ENCODE peak calls at places on chromosomes 13 and 19, in eight cellular contexts. I is pancreas, H is uterus, A is psoas muscle, V is left lung, X is progenitor cell of endocrine pancreas, O is fibroblast of lung, F is AG04449. S is an unnamed sample.

GRCh38 chr13:47454986-47455385 is 546.1 kb downstream of the SUCLA2 start:
- DNase-seq in I (no peak), H (no peak), A (no peak), V (no peak), X (no peak), O (peak), F (no peak), S (no peak)

GRCh38 chr13:99316657-99317244 is 9.6 kb upstream of the GPR183 start:
- DNase-seq in I (peak), H (no peak), A (no peak), V (no peak), X (no peak), O (peak), F (no peak), S (no peak)

GRCh38 chr13:113846639-113847318 is 17.1 kb downstream of the GAS6 start:
- DNase-seq in I (no peak), H (peak), A (peak), V (peak), X (no peak), O (no peak), F (no peak), S (peak)

GRCh38 chr19:28142258-28142657 is 1070.7 kb downstream of the UQCRFS1 start:
- DNase-seq in I (no peak), H (no peak), A (no peak), V (no peak), X (no peak), O (no peak), F (no peak), S (no peak)

GRCh38 chr19:1624458-1624857 is 19.2 kb upstream of the UQCR11 start:
- DNase-seq in I (no peak), H (no peak), A (peak), V (no peak), X (peak), O (peak), F (no peak), S (peak)

GRCh38 chr19:33705090-33705847 is 83.5 kb downstream of the CHST8 start:
- DNase-seq in I (no peak), H (no peak), A (no peak), V (no peak), X (no peak), O (no peak), F (no peak), S (no peak)

GRCh38 chr19:57587529-57587928 is 3.6 kb downstream of the ZIK1 start:
- DNase-seq in I (no peak), H (no peak), A (no peak), V (no peak), X (no peak), O (peak), F (peak), S (no peak)

GRCh38 chr13:59391696-59392095 is 772.0 kb downstream of the DIAPH3 start:
- DNase-seq in I (peak), H (no peak), A (no peak), V (no peak), X (peak), O (peak), F (no peak), S (peak)

GRCh38 chr13:28501547-28501946 is 6.6 kb upstream of the FLT1 start:
- DNase-seq in I (no peak), H (no peak), A (no peak), V (no peak), X (no peak), O (no peak), F (no peak), S (no peak)

GRCh38 chr19:40521276-40521675 is 54.5 kb downstream of the SPTBN4 start:
- DNase-seq in I (no peak), H (no peak), A (no peak), V (no peak), X (no peak), O (no peak), F (no peak), S (peak)
- TF ChIP-seq CTCF in I (no peak), H (no peak), A (peak), V (no peak), X (peak), O (peak), F (peak), S (peak)

DNA sequence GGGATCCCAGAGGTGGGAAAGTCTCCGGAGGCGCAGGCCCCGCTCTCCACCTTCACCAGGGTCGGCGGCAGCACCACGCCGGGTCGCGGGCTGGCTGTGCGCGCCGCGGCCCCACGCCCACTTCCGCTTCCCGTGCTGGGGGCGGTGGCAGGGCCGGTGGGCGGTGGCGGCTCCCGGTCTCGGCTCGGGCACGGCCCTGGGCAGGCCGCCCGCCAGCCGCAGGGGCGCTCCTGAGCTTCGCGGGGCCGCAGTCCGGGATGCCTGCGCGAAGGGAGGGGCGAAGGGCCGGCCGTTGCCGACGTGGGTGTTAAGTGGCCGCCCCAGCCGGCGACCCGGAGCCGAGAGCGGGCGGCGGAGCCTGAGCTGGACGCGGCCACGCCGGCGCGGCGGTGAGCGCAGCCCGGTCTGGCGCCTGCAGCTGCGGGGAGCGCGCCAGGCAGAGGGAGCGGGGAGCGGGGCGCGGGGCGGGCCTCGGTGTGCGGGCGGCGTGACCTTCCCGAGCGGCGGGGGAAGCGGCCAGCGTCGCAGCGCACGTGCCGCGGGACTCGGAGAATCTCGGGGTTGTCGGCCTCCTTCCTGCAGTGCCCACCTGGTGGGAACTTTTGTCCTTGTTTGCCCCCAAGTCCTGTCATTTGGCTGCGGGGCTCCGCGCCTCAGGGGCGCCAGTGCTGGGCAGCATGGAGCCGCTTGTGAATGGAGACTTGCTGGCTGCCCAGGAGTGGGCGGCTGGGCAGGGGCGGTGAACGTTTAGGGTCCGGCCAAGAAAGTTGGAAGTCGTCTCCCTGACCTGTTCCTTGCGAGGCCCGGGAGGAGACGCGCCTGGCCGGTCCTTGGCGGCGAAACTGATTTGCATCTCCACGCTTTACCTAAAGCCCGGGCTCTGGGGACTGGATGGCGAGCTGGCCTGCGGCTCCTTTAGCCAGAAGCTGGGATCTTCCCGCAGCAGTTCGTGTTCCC is at the start of gene SLC25A15:
- DNase-seq in I (peak), H (peak), A (peak), V (peak), X (peak), O (peak), F (no peak), S (peak)
- TF ChIP-seq CTCF in I (peak), H (peak), A (peak), V (peak), X (peak), O (no peak), F (peak), S (no peak)

GRCh38 chr13:101475536-101475935 is 23.1 kb downstream of the ITGBL1 start:
- DNase-seq in I (no peak), H (no peak), A (no peak), V (no peak), X (no peak), O (no peak), F (no peak), S (no peak)

GRCh38 chr13:101487046-101487830 is 34.8 kb downstream of the ITGBL1 start:
- DNase-seq in I (no peak), H (no peak), A (no peak), V (no peak), X (no peak), O (no peak), F (no peak), S (no peak)

DNA sequence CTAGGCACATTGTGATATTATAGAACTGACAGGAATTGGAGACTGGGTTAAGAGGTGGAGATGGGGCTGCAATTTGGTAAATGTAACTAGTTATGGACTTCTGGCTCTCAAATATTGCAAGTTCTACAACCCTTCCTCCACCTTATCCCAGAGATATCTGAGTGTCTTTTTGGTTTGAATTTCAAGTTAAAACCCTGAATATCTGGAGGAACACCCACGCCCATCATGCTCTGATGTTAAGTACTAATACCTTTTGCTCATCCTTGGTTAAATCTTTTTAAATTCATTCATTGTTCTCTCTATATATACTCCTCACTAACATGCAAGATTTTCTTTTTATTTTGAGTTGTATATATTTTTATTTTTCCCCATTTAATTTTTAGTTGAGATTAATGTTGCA is 28.9 kb downstream of the ITGBL1 start:
- DNase-seq in I (no peak), H (no peak), A (no peak), V (no peak), X (no peak), O (no peak), F (no peak), S (no peak)
- TF ChIP-seq CTCF in I (no peak), H (no peak), A (no peak), V (no peak), X (no peak), O (no peak), F (no peak), S (no peak)

GRCh38 chr13:72839831-72840426 is 58.0 kb downstream of the PIBF1 start:
- DNase-seq in I (peak), H (no peak), A (peak), V (no peak), X (peak), O (peak), F (no peak), S (peak)
- TF ChIP-seq CTCF in I (peak), H (no peak), A (peak), V (peak), X (peak), O (peak), F (peak), S (peak)

DNA sequence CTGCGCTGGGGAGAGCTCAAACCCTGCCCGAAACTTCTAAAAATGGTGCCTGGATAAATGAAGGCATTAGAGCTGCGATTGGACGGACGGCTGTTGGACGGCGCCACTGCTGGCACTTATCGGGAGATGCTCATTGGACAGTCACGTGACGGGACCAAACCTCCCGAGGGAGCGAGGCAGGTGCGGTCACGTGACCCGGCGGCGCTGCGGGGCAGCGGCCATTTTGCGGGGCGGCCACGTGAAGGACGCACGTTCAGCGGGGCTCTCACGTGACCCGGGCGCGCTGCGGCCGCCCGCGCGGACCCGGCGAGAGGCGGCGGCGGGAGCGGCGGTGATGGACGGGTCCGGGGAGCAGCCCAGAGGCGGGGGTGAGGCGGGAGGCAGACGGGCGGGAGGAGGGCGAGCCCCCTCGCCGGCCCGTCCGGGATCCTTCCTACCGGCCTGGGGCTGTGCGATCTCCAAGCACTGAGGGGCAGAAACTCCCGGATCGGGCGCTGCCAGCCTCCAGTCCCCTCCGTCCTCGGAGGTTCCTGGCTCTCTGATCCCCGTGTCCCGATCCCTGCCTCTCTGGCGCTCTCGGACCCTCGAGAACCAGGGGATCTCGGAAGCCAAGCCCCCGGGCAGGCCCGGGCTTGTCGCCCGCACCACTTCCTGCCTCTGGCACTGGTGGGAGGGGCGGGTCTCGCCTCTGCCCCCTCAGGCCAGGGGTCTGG is at the start of gene BAX:
- DNase-seq in I (peak), H (peak), A (peak), V (peak), X (peak), O (peak), F (no peak), S (peak)
- TF ChIP-seq CTCF in I (no peak), H (no peak), A (no peak), V (no peak), X (no peak), O (no peak), F (peak), S (no peak)

DNA sequence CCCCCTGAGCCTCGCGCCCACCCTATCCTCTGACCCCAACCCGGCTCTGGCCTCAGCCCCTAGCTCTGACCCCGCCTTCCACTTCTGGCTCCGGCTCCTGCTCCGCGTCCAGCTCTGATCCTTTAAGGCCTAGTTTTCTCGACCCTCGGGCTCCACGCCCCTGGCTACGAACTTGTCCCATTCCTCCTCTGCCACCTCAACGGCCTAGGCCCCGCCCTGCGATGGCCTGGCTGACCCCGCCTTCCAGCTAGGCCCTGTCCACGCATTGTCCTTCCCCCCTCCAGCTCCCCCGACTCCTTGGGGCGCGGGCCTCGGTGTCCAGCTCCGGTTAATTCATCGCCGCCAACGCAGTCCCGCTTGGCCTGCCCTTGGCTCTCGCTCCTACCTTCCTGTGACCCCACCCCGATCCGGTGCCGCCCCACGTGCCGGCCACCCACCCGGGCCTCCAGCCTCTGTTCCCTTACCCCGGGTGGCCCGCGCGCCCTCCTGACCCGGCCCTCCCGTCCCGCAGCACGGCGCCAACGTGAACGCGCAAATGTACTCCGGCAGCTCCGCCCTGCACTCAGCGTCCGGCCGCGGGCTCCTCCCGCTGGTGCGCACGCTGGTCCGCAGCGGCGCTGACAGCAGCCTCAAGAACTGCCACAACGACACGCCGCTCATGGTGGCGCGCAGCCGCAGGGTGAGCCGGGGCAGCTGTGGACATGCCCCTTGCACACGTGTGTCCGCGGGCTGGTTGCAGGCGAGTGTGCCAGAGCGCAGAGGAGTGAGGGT is 9.4 kb downstream of the BCL3 start:
- DNase-seq in I (peak), H (peak), A (peak), V (peak), X (peak), O (peak), F (no peak), S (no peak)
- TF ChIP-seq CTCF in I (no peak), H (peak), A (no peak), V (no peak), X (peak), O (no peak), F (peak), S (no peak)

GRCh38 chr13:96796234-96796633 is 198.0 kb downstream of the OXGR1 start:
- DNase-seq in I (no peak), H (no peak), A (no peak), V (no peak), X (no peak), O (no peak), F (no peak), S (no peak)
- TF ChIP-seq CTCF in I (no peak), H (no peak), A (no peak), V (no peak), X (peak), O (no peak), F (no peak), S (no peak)